ENCODE peak calls at places on chromosomes 7 and 10, in four cellular contexts. L is transverse colon, D is A549, Y is GM12878. I is an unnamed sample.

GRCh38 chr10:103451871-103452713 is at the start of gene CALHM2:
- DNase-seq in D (peak; percentile 61), L (peak; percentile 67), Y (no peak), I (peak; percentile 68)

GRCh38 chr10:44439845-44440244 is 54.9 kb upstream of the CXCL12 start:
- DNase-seq in Y (no peak), L (no peak), D (no peak), I (no peak)

GRCh38 chr7:101984141-101984879 is 166.9 kb downstream of the CUX1 start:
- DNase-seq in L (peak; percentile 26), Y (no peak), D (peak; percentile 23), I (no peak)

GRCh38 chr10:102135956-102136526 is 3.2 kb downstream of the PPRC1 start:
- DNase-seq in L (no peak), D (no peak), Y (no peak), I (no peak)

GRCh38 chr10:119680050-119680449 is 28.9 kb downstream of the BAG3 start:
- DNase-seq in D (peak; percentile 84), Y (no peak), L (no peak), I (no peak)

GRCh38 chr10:71086439-71087080 is 125.8 kb upstream of the UNC5B start:
- DNase-seq in D (no peak), L (no peak), Y (no peak), I (no peak)

GRCh38 chr7:132941433-132941832 is 140.5 kb downstream of the CHCHD3 start:
- DNase-seq in D (no peak), Y (no peak), L (no peak), I (no peak)

GRCh38 chr7:38311329-38311937 is 38.0 kb upstream of the TARP start:
- DNase-seq in D (peak; percentile 54), Y (no peak), L (peak; percentile 38), I (no peak)

GRCh38 chr7:127409629-127410028 is 17.1 kb upstream of the ZNF800 start:
- DNase-seq in D (no peak), Y (no peak), L (no peak), I (no peak)

GRCh38 chr10:73941300-73941699 is 30.4 kb downstream of the PLAU start:
- DNase-seq in Y (no peak), D (no peak), L (no peak), I (no peak)

GRCh38 chr7:80036107-80036506 is 98.5 kb upstream of the GNAI1 start:
- DNase-seq in D (no peak), Y (no peak), L (no peak), I (no peak)

GRCh38 chr10:86591436-86591835 is 62.9 kb upstream of the OPN4 start:
- DNase-seq in Y (no peak), L (no peak), D (no peak), I (no peak)

GRCh38 chr10:103652599-103653281 is 159.2 kb downstream of the NEURL1 start:
- DNase-seq in Y (no peak), D (no peak), L (peak; percentile 76), I (no peak)

GRCh38 chr7:77269360-77270075 is 69.9 kb upstream of the FGL2 start:
- DNase-seq in L (peak; percentile 46), Y (peak; percentile 23), D (no peak), I (no peak)

GRCh38 chr10:75926763-75927162 is 495.3 kb downstream of the LRMDA start:
- DNase-seq in L (peak; percentile 47), Y (no peak), D (no peak), I (no peak)

GRCh38 chr10:1563028-1563427 is 174.3 kb downstream of the ADARB2 start:
- DNase-seq in L (no peak), D (no peak), Y (no peak), I (no peak)

GRCh38 chr10:124561206-124561605 is 99.6 kb downstream of the LHPP start:
- DNase-seq in L (no peak), Y (no peak), D (no peak), I (no peak)

GRCh38 chr7:30164567-30164966 is 29.8 kb downstream of the MTURN start:
- DNase-seq in Y (no peak), L (no peak), D (peak; percentile 57), I (no peak)

DNA sequence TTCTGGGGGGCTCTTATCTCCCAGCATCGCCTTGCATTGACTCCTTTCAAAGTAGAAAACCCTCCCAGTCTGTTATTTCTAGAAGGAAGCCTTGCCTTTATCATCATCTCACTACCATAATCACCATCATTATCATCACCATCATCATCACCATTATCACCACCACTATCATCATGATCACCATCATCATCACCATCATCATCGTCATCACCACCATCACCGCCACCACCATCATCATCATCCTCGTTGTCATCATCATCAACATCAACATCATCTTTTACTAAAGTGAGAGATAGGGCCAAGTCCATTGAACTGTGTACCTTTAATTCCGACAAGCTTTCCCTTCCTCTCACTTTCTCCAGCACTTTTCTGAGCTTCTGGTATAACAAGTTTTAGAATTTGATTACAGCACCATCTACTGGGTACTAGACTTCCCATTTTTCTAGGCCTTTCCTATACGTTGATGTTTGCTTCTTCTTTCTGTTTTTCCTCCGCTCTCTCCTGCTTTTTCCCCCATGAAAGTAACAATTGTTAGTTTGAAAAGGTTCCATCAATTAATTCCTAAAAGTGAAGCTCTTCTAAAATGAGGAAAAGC is 226.4 kb downstream of the BUB3 start:
- DNase-seq in L (no peak), D (peak; percentile 12), Y (no peak), I (no peak)
- TF ChIP-seq CTCF in L (no peak), D (peak; percentile 52), Y (peak; percentile 32), I (peak; percentile 16)

GRCh38 chr7:44604941-44605340 is 1.5 kb upstream of the OGDH start:
- DNase-seq in D (no peak), L (no peak), Y (no peak), I (no peak)

GRCh38 chr7:44599222-44599621 is 7.2 kb upstream of the OGDH start:
- DNase-seq in L (no peak), Y (no peak), D (no peak), I (no peak)

GRCh38 chr7:44606341-44607140 is at the start of gene OGDH:
- DNase-seq in L (peak; percentile 100), Y (peak; percentile 87), D (peak; percentile 98), I (peak; percentile 98)

GRCh38 chr7:44602576-44602910 is 3.9 kb upstream of the OGDH start:
- DNase-seq in L (no peak), D (no peak), Y (no peak), I (no peak)

GRCh38 chr7:44603208-44603607 is 3.2 kb upstream of the OGDH start:
- DNase-seq in L (no peak), D (no peak), Y (no peak), I (no peak)
- TF ChIP-seq EP300 in L (no peak), D (no peak), Y (no peak), I (no peak)

DNA sequence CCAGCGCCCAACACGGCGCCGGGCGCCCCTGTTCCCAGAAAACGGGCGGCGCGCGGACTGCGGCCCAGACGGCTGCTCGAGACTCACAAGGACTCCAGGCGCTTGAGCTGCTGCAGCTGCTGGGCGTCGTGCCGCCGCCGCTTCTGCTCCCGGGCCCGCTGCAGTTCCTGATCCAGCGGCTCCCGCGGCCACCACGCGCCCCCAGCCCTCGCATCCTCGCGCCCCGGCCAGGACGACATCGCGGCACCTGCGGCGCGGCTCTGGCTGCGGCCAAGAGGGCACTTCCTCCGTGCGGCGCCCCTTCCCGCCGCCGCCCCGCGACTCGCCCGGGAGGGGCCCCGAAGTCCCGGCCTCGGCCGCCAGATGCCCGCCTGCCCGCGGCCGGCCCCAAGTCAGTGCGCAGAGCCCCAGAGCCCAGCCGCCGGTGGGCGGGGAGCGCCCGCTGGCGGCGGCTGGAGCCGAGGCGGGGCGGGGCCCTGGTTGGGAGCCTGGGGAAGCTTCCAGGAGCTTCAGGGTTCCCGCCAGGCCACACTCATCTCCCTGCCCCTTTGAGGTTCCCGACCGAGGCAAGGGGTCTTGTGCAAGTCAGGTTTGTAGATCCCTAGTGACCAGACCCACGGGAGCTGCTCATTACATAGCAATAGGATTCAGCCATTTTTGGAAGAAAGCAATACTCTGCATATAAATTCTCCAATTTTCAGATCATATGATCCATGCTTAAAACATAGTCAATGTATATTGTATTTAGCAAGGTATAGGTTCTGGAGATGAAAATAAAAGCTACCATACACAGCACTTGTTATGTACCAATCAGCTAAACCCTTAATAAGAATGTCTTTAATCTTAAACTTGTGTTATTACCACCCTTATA is 14.2 kb upstream of the FKBP9 start:
- DNase-seq in Y (no peak), D (peak; percentile 89), L (peak; percentile 86), I (peak; percentile 57)
- TF ChIP-seq CTCF in Y (peak; percentile 56), D (peak; percentile 74), L (peak; percentile 32), I (peak; percentile 83)

GRCh38 chr10:126225672-126226007 is 162.6 kb downstream of the ADAM12 start:
- DNase-seq in Y (no peak), L (no peak), D (no peak), I (no peak)

GRCh38 chr10:126226205-126226604 is 162.1 kb downstream of the ADAM12 start:
- DNase-seq in Y (no peak), D (no peak), L (no peak), I (no peak)

GRCh38 chr10:126223512-126224067 is 164.7 kb downstream of the ADAM12 start:
- DNase-seq in Y (no peak), D (no peak), L (no peak), I (no peak)

GRCh38 chr10:126226988-126227761 is 161.1 kb downstream of the ADAM12 start:
- DNase-seq in D (no peak), L (no peak), Y (no peak), I (no peak)

GRCh38 chr10:126224967-126225671 is 163.2 kb downstream of the ADAM12 start:
- DNase-seq in D (no peak), L (no peak), Y (no peak), I (no peak)
- TF ChIP-seq EP300 in D (no peak), L (no peak), Y (no peak), I (no peak)

GRCh38 chr7:18361756-18362155 is 133.8 kb upstream of the HDAC9 start:
- DNase-seq in Y (no peak), L (peak; percentile 55), D (no peak), I (peak; percentile 52)
- TF ChIP-seq CTCF in Y (no peak), L (no peak), D (no peak), I (no peak)

GRCh38 chr10:52187521-52188258 is 126.4 kb upstream of the DKK1 start:
- DNase-seq in Y (no peak), D (no peak), L (no peak), I (no peak)
- TF ChIP-seq EP300 in Y (no peak), D (no peak), L (no peak), I (no peak)

GRCh38 chr7:31464601-31465000 is 49.3 kb upstream of the ITPRID1 start:
- DNase-seq in L (no peak), Y (no peak), D (peak; percentile 22), I (no peak)
- TF ChIP-seq CTCF in L (no peak), Y (no peak), D (no peak), I (no peak)